ENCODE peak calls at places on chromosome 9, in six cellular contexts. N is CD8-positive, alpha-beta memory T cell; G is neuronal stem cell; P is AG04450; W is aorta; C is cardiac muscle cell. D is an unnamed sample. For H3K9me3, the result is how much of the 10 kb centered on the place peaks cover.

GRCh38 chr9:87701931-87702421 is 23.9 kb upstream of the CTSL start:
- DNase-seq in N (no peak), G (peak), P (no peak), W (no peak), C (peak), D (no peak)

GRCh38 chr9:97505845-97506244 is 4.4 kb downstream of the TMOD1 start:
- DNase-seq in N (no peak), G (no peak), P (no peak), W (no peak), C (no peak), D (no peak)

GRCh38 chr9:123282343-123283047 is 14.1 kb upstream of the STRBP start:
- DNase-seq in N (no peak), G (no peak), P (no peak), W (no peak), C (peak), D (no peak)

GRCh38 chr9:83056180-83056579 is 6.8 kb downstream of the RASEF start:
- DNase-seq in N (no peak), G (no peak), P (no peak), W (no peak), C (no peak), D (no peak)

GRCh38 chr9:83000765-83001164 is 62.2 kb downstream of the RASEF start:
- DNase-seq in N (no peak), G (no peak), P (no peak), W (no peak), C (no peak), D (no peak)

GRCh38 chr9:120032639-120033038 is 547.3 kb downstream of the CDK5RAP2 start:
- DNase-seq in N (no peak), G (no peak), P (no peak), W (no peak), C (no peak), D (no peak)

GRCh38 chr9:22469928-22470544 is 23.4 kb downstream of the DMRTA1 start:
- DNase-seq in N (no peak), G (peak), P (no peak), W (no peak), C (peak), D (no peak)

GRCh38 chr9:75041041-75041440 is 12.9 kb upstream of the CARNMT1 start:
- DNase-seq in N (no peak), G (no peak), P (no peak), W (no peak), C (no peak), D (no peak)

GRCh38 chr9:87189006-87189405 is 241.7 kb upstream of the GAS1 start:
- DNase-seq in N (no peak), G (no peak), P (no peak), W (no peak), C (no peak), D (no peak)

GRCh38 chr9:96363175-96363967 is 20.1 kb downstream of the SLC35D2 start:
- DNase-seq in N (no peak), G (no peak), P (no peak), W (no peak), C (no peak), D (no peak)

GRCh38 chr9:91047993-91048607 is 246.5 kb downstream of the SYK start:
- DNase-seq in N (no peak), G (no peak), P (no peak), W (no peak), C (no peak), D (no peak)

GRCh38 chr9:98317134-98317857 is 61.8 kb upstream of the TBC1D2 start:
- DNase-seq in N (no peak), G (no peak), P (no peak), W (no peak), C (no peak), D (no peak)

GRCh38 chr9:9783211-9783610 is 829.6 kb downstream of the PTPRD start:
- DNase-seq in N (no peak), G (no peak), P (no peak), W (no peak), C (no peak), D (no peak)

GRCh38 chr9:80004687-80005086 is 432.9 kb downstream of the TLE4 start:
- DNase-seq in N (no peak), G (no peak), P (no peak), W (no peak), C (no peak), D (no peak)

GRCh38 chr9:122572456-122572855 is 10.7 kb downstream of the OR1L8 start:
- DNase-seq in N (no peak), G (no peak), P (no peak), W (no peak), C (no peak), D (no peak)

GRCh38 chr9:138120072-138120471 is 242.5 kb downstream of the CACNA1B start:
- DNase-seq in N (no peak), G (no peak), P (no peak), W (no peak), C (no peak), D (no peak)
- H3K9me3 ChIP-seq in N (under half), G (half or more), P (half or more), W (under half), C (under half), D (under half)

GRCh38 chr9:135648494-135649410 is 9.4 kb upstream of the GLT6D1 start:
- DNase-seq in N (no peak), G (no peak), P (no peak), W (no peak), C (no peak), D (no peak)
- H3K9me3 ChIP-seq in N (under half), G (under half), P (under half), W (under half), C (under half), D (under half)

DNA sequence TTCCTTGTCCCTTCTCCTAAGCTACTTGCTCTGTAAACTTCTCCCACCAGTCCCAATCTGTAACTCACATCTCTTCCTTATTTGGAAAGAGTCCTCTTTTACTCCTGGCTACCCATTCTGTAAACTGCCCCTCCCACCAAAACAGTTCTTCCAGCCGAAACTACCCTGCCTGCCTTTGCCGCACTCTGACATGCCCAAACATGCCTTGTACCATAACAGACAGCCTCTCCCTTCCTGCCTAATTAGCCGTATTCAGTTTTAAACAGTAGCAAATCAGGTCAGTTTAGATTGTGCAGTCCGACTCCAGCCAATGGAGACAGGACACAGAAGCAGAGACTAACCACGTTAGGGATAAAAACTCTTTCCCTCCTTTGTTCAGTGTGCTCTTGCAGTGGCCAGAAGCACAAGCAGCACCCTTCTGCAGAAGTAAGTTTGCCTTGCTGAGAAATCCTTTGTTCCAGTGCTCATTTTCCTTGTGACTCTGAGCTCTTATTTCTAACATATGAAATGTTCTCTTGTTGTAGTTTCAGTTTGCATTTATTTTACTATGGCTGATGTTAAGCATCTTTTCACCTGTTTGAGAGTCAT is 5.4 kb upstream of the GLT6D1 start:
- DNase-seq in N (no peak), G (no peak), P (no peak), W (no peak), C (no peak), D (no peak)
- H3K9me3 ChIP-seq in N (under half), G (under half), P (under half), W (under half), C (under half), D (under half)

GRCh38 chr9:118586978-118587377 is 782.3 kb downstream of the BRINP1 start:
- DNase-seq in N (no peak), G (no peak), P (no peak), W (no peak), C (no peak), D (no peak)
- H3K9me3 ChIP-seq in N (under half), G (under half), P (under half), W (under half), C (under half), D (under half)

DNA sequence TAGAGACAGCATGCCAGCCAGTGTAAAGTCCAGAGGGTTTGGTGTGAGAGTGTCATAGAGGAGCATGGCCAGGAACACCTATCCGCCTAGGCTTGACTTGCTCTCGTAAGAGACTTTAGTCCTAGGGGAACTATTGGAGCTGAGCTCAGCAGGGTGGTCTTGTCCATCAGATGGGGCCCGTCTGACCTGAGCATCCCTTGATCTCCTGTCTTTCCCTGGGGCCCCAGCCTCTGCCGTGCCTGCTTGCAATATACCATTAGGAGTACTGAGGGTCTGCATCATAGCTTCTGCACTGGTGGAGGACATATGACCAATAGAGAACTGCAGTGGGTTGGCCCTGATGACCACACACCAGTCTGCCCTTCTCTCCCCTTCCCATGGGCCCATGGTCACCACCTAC is 251.0 kb downstream of the TUSC1 start:
- DNase-seq in N (no peak), G (no peak), P (no peak), W (no peak), C (no peak), D (no peak)
- H3K9me3 ChIP-seq in N (under half), G (under half), P (under half), W (under half), C (under half), D (under half)

GRCh38 chr9:134341306-134341705 is 15.1 kb downstream of the RXRA start:
- DNase-seq in N (no peak), G (no peak), P (no peak), W (peak), C (no peak), D (no peak)

GRCh38 chr9:134343637-134344036 is 17.4 kb downstream of the RXRA start:
- DNase-seq in N (no peak), G (no peak), P (no peak), W (peak), C (no peak), D (no peak)

GRCh38 chr9:134342746-134343115 is 16.5 kb downstream of the RXRA start:
- DNase-seq in N (no peak), G (no peak), P (no peak), W (no peak), C (no peak), D (no peak)

GRCh38 chr9:134340475-134341186 is 14.4 kb downstream of the RXRA start:
- DNase-seq in N (no peak), G (no peak), P (no peak), W (peak), C (no peak), D (no peak)

GRCh38 chr9:134341929-134342745 is 15.9 kb downstream of the RXRA start:
- DNase-seq in N (no peak), G (no peak), P (no peak), W (no peak), C (no peak), D (no peak)
- H3K9me3 ChIP-seq in N (under half), G (under half), P (under half), W (under half), C (under half), D (under half)

GRCh38 chr9:137354845-137355420 is 52.9 kb upstream of the NRARP start:
- DNase-seq in N (no peak), G (no peak), P (no peak), W (no peak), C (no peak), D (no peak)
- H3K9me3 ChIP-seq in N (under half), G (under half), P (half or more), W (under half), C (under half), D (under half)